ENCODE peak calls at places on chromosomes 16 and 17, in nine cellular contexts. F, C, D, I, P, B, X, H and R are unnamed samples.

GRCh38 chr16:88355093-88355388 is 27.7 kb upstream of the ZNF469 start:
- DNase-seq in I (no peak), D (no peak), F (no peak), H (no peak), X (no peak), P (no peak), C (no peak), B (no peak), R (no peak)

GRCh38 chr17:82883461-82884031 is 43.7 kb upstream of the ZNF750 start:
- DNase-seq in I (no peak), C (peak; percentile 28), D (no peak), H (no peak), P (no peak), B (no peak), X (no peak), F (no peak), R (no peak)

GRCh38 chr16:75250089-75250808 is 1.2 kb downstream of the BCAR1 start:
- DNase-seq in D (no peak), B (no peak), F (no peak), C (no peak), I (no peak), H (no peak), X (no peak), P (no peak), R (no peak)

GRCh38 chr16:56346131-56346890 is 79.0 kb downstream of the AMFR start:
- DNase-seq in H (no peak), F (no peak), P (no peak), C (no peak), B (no peak), I (no peak), D (no peak), X (no peak), R (no peak)

GRCh38 chr17:81650951-81651350 is 5.4 kb downstream of the PDE6G start:
- DNase-seq in H (no peak), C (no peak), F (no peak), X (no peak), P (no peak), B (no peak), I (no peak), D (no peak), R (no peak)

GRCh38 chr17:79907855-79908254 is 68.6 kb upstream of the CBX4 start:
- DNase-seq in P (no peak), D (peak; percentile 32), X (no peak), I (no peak), C (no peak), F (no peak), H (no peak), B (no peak), R (no peak)

GRCh38 chr17:49746791-49747490 is 17.0 kb downstream of the FAM117A start:
- DNase-seq in P (no peak), X (peak; percentile 26), B (no peak), C (peak; percentile 44), D (no peak), F (peak; percentile 85), I (no peak), H (no peak), R (no peak)

GRCh38 chr16:21104124-21104860 is 46.4 kb downstream of the DNAH3 start:
- DNase-seq in C (no peak), I (peak; percentile 39), B (no peak), H (no peak), X (no peak), P (no peak), F (no peak), D (peak; percentile 70), R (no peak)

GRCh38 chr16:72677662-72678447 is 370.1 kb downstream of the ZFHX3 start:
- DNase-seq in D (no peak), X (no peak), H (peak; percentile 30), B (peak; percentile 28), C (no peak), F (no peak), P (no peak), I (no peak), R (no peak)

GRCh38 chr17:7716299-7716886 is 1.2 kb upstream of the DNAH2 start:
- DNase-seq in P (no peak), B (no peak), X (no peak), F (no peak), C (no peak), D (no peak), H (no peak), I (no peak), R (no peak)

GRCh38 chr16:29290631-29291247 is 115.8 kb downstream of the NPIPB11 start:
- DNase-seq in I (peak; percentile 50), C (peak; percentile 86), F (peak; percentile 79), P (peak; percentile 37), B (no peak), D (peak; percentile 94), H (peak; percentile 87), X (peak; percentile 58), R (peak; percentile 84)

GRCh38 chr17:28675485-28675884 is 13.5 kb downstream of the SUPT6H start:
- DNase-seq in D (no peak), P (no peak), B (no peak), H (no peak), C (no peak), F (no peak), X (no peak), I (no peak), R (no peak)

GRCh38 chr17:29091591-29092291 is 48.8 kb downstream of the PIPOX start:
- DNase-seq in B (no peak), X (no peak), I (no peak), D (no peak), F (no peak), P (no peak), C (no peak), H (no peak), R (no peak)

GRCh38 chr17:52147872-52148271 is 10.6 kb downstream of the CA10 start:
- DNase-seq in F (peak; percentile 41), P (no peak), B (no peak), I (no peak), H (no peak), D (no peak), C (no peak), X (no peak), R (no peak)

GRCh38 chr16:88790312-88791150 is 5.5 kb upstream of the PIEZO1 start:
- DNase-seq in H (no peak), F (peak; percentile 50), I (no peak), X (peak; percentile 34), C (peak; percentile 84), D (peak; percentile 49), P (no peak), B (no peak), R (no peak)

GRCh38 chr17:55348749-55349354 is 72.8 kb downstream of the MMD start:
- DNase-seq in X (no peak), H (peak; percentile 8), B (no peak), P (peak; percentile 46), C (peak; percentile 48), D (peak; percentile 68), F (peak; percentile 57), I (peak; percentile 42), R (peak; percentile 20)

DNA sequence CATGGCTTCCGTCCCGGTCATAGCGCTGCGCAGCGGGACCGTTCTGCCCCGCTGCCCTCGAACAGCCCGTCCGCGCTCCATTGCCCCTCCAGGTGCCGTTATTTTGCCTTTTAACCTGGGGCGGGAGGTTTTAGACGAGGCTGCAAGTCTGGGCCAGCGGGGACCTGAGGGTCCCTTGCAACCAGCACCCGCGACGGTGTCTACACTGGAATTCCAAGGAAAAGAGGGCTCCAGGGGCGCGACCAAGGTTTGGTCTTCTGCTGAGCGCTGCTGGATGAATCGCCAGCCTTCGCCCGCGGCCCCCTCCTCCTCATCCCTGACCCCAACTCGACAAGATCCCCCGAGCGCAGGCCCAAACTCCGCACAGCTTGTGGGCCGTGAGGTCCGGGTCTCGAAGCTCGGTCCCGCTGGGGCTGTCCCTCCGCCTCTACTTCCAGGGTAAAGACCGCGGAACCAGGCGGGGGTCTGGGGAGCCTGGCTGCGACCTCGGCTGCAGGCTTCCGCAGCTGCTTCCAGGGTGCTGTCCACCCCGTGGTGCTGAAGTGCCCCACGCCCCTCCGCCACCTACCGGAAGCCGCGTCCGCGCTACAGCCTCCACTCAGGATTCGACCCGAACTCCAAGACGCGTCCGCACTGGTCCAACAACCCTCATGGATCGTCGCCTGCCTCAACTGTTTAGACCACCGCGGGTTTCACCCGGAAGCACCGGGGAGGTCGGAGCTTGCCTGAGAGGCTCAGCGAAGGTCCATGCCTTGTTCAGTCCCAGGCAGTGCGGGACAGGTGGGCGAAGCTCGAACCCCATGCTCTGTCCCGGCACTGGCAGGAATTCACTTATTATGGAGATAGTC is 10.1 kb upstream of the CA4 start:
- DNase-seq in B (no peak), C (peak; percentile 71), X (peak; percentile 66), P (peak; percentile 76), I (peak; percentile 86), F (peak; percentile 63), H (peak; percentile 30), D (peak; percentile 76), R (peak; percentile 62)
- TF ChIP-seq CTCF in B (peak; percentile 85), C (peak; percentile 47), X (no peak), P (peak; percentile 71), I (no peak), F (peak; percentile 61), H (peak; percentile 80), D (peak; percentile 75), R (peak; percentile 55)

GRCh38 chr16:25143898-25144297 is 32.4 kb downstream of the LCMT1 start:
- DNase-seq in X (no peak), P (no peak), B (no peak), I (peak; percentile 19), D (no peak), F (no peak), H (no peak), C (no peak), R (no peak)
- TF ChIP-seq CTCF in X (no peak), P (peak; percentile 52), B (peak; percentile 26), I (peak; percentile 56), D (peak; percentile 27), F (peak; percentile 13), H (peak; percentile 28), C (peak; percentile 21), R (no peak)

DNA sequence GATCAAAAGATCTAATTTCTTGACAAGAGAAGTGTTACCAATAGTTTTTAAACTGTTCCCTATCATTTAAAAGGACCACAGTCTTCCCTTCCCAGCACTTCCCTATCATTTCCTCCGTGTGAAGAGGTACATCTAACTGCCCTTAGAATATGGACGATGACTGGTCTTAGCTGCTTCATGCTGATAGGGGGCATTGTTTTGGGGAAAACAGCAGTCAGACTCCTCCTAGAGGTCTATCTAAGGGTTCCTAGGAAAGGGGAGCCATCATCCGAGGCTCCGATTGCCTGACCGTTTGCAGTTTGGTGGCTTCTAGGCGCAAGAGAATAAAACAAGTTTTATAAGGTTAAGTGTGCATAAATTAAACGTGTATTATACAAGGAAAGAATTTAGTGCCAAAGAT is 7.1 kb downstream of the FZD2 start:
- DNase-seq in D (no peak), I (no peak), P (no peak), X (no peak), H (no peak), F (no peak), B (no peak), C (no peak), R (no peak)
- TF ChIP-seq CTCF in D (no peak), I (no peak), P (no peak), X (no peak), H (peak; percentile 15), F (no peak), B (no peak), C (no peak), R (no peak)

GRCh38 chr17:17050346-17051345 is 8.4 kb downstream of the MPRIP start:
- DNase-seq in H (no peak), F (no peak), C (no peak), X (peak; percentile 11), D (no peak), P (no peak), B (no peak), I (no peak), R (no peak)
- TF ChIP-seq CTCF in H (no peak), F (no peak), C (no peak), X (no peak), D (no peak), P (no peak), B (no peak), I (no peak), R (no peak)